ENCODE peak calls at places on chromosomes 2 and 18, in four cellular contexts. One of them, this sample, is unnamed.

GRCh38 chr18:32138332-32138731 is 46.7 kb downstream of the RNF138 start:
- DNase-seq in aorta: no peak
- DNase-seq in GM23248: no peak
- DNase-seq in adrenal gland: no peak
- DNase-seq in this sample: no peak

GRCh38 chr2:37650548-37651101 is 20.8 kb downstream of the CDC42EP3 start:
- DNase-seq in GM23248: no peak
- DNase-seq in adrenal gland: no peak
- DNase-seq in aorta: no peak
- DNase-seq in this sample: no peak

GRCh38 chr18:52953435-52953834 is 613.4 kb downstream of the DCC start:
- DNase-seq in GM23248: no peak
- DNase-seq in adrenal gland: no peak
- DNase-seq in aorta: no peak
- DNase-seq in this sample: no peak

GRCh38 chr2:145416640-145417039 is 896.7 kb upstream of the ZEB2 start:
- DNase-seq in adrenal gland: no peak
- DNase-seq in GM23248: no peak
- DNase-seq in aorta: no peak
- DNase-seq in this sample: no peak

GRCh38 chr2:54518430-54518829 is 62.3 kb downstream of the SPTBN1 start:
- DNase-seq in GM23248: no peak
- DNase-seq in aorta: no peak
- DNase-seq in adrenal gland: no peak
- DNase-seq in this sample: no peak

GRCh38 chr2:113085542-113085941 is 17.8 kb downstream of the IL1F10 start:
- DNase-seq in GM23248: no peak
- DNase-seq in aorta: no peak
- DNase-seq in adrenal gland: no peak
- DNase-seq in this sample: no peak

GRCh38 chr2:189213226-189213625 is 33.7 kb upstream of the COL5A2 start:
- DNase-seq in adrenal gland: no peak
- DNase-seq in GM23248: peak; percentile 34
- DNase-seq in aorta: no peak
- DNase-seq in this sample: no peak

GRCh38 chr2:174830561-174830960 is 66.3 kb upstream of the CHRNA1 start:
- DNase-seq in GM23248: no peak
- DNase-seq in adrenal gland: no peak
- DNase-seq in aorta: no peak
- DNase-seq in this sample: no peak

GRCh38 chr18:49360582-49360981 is 99.9 kb downstream of the DYM start:
- DNase-seq in GM23248: no peak
- DNase-seq in aorta: no peak
- DNase-seq in adrenal gland: no peak
- DNase-seq in this sample: no peak

GRCh38 chr2:176383100-176383499 is 113.9 kb downstream of the MTX2 start:
- DNase-seq in adrenal gland: no peak
- DNase-seq in aorta: no peak
- DNase-seq in GM23248: no peak
- DNase-seq in this sample: no peak

GRCh38 chr2:153133716-153134115 is 344.8 kb downstream of the RPRM start:
- DNase-seq in aorta: no peak
- DNase-seq in adrenal gland: no peak
- DNase-seq in GM23248: no peak
- DNase-seq in this sample: no peak
- H3K27ac ChIP-seq in aorta: no peak overlapping the region
- H3K27ac ChIP-seq in adrenal gland: no peak overlapping the region
- H3K27ac ChIP-seq in GM23248: no peak overlapping the region
- H3K27ac ChIP-seq in this sample: no peak overlapping the region

DNA sequence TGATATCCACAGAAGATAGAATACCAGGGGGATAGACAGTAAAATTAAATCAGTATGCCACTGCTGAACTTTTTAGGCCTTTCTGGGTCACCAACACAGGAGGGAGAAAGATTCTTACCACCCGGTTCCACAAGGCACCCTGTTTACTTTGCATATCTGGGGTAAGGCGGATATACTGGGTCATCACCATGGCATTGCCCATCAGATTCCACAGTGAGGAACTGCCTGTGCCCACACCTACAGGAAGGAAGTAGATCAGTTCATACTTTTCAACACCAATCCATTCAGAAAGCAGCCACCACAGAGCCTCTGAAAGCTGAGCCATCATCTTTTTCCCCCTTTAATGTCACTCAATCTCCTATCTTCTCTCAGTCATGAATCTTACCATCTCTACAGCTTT is 2.0 kb downstream of the LMAN2L start:
- DNase-seq in GM23248: no peak
- DNase-seq in aorta: no peak
- DNase-seq in adrenal gland: no peak
- DNase-seq in this sample: peak; percentile 50
- H3K4me3 ChIP-seq in GM23248: no peak overlapping the region
- H3K4me3 ChIP-seq in aorta: no peak overlapping the region
- H3K4me3 ChIP-seq in adrenal gland: no peak overlapping the region
- H3K4me3 ChIP-seq in this sample: no peak overlapping the region

GRCh38 chr2:96866986-96867755 is 2.7 kb downstream of the SEMA4C start:
- DNase-seq in GM23248: no peak
- DNase-seq in aorta: no peak
- DNase-seq in adrenal gland: no peak
- DNase-seq in this sample: no peak
- H3K4me1 ChIP-seq in GM23248: peaks cover 5% of the 10 kb centered on the region
- H3K4me1 ChIP-seq in aorta: no peaks in the 10 kb centered on the region
- H3K4me1 ChIP-seq in adrenal gland: peaks cover 11% of the 10 kb centered on the region
- H3K4me1 ChIP-seq in this sample: peaks cover 33% of the 10 kb centered on the region

GRCh38 chr2:28568533-28568932 is 72.7 kb downstream of the PLB1 start:
- DNase-seq in GM23248: peak; percentile 22
- DNase-seq in aorta: no peak
- DNase-seq in adrenal gland: no peak
- DNase-seq in this sample: no peak

GRCh38 chr2:28567076-28567471 is 71.2 kb downstream of the PLB1 start:
- DNase-seq in aorta: no peak
- DNase-seq in GM23248: no peak
- DNase-seq in adrenal gland: no peak
- DNase-seq in this sample: no peak

GRCh38 chr2:28565720-28566295 is 69.9 kb downstream of the PLB1 start:
- DNase-seq in aorta: no peak
- DNase-seq in adrenal gland: no peak
- DNase-seq in GM23248: no peak
- DNase-seq in this sample: no peak

GRCh38 chr2:28565033-28565432 is 69.2 kb downstream of the PLB1 start:
- DNase-seq in GM23248: no peak
- DNase-seq in aorta: no peak
- DNase-seq in adrenal gland: no peak
- DNase-seq in this sample: no peak

DNA sequence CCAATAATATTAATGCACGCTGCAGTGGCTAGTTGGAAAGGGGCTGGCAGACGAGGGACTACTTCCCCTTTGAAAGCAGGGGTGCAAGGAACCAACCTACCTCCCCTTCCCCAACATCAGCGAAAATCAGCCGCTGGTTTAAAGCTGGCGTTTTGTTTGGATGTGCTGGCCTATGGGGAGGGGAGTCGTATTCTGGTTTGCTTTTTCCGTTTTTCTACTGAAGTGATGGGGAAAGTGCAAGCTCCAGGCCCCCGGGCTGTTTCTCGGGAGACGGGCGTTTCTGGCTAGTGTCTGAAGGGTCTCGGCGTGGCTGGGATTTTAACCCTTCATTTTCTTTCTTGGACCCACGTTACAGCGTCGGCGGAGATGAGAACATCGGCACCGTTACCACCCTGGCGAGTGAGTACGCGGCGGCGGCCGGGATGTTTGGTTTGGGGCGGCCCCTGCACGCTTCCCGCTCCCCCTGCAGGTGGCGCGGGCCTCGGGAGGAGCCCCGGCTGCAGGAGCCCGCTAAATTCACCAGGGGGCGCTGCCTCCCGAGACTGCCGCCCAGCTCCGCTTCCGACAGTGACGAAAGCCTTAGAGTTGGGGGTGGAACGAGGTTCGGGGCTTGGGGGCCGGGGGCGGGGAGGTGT is 70.7 kb downstream of the PLB1 start:
- DNase-seq in GM23248: peak; percentile 92
- DNase-seq in adrenal gland: peak; percentile 86
- DNase-seq in aorta: peak; percentile 89
- DNase-seq in this sample: peak; percentile 84
- H3K27ac ChIP-seq in GM23248: peak overlapping the region; percentile 35
- H3K27ac ChIP-seq in adrenal gland: peak overlapping the region; percentile 71
- H3K27ac ChIP-seq in aorta: no peak overlapping the region
- H3K27ac ChIP-seq in this sample: peak overlapping the region; percentile 49

GRCh38 chr2:3535467-3535793 is 16.1 kb upstream of the ADI1 start:
- DNase-seq in GM23248: no peak
- DNase-seq in aorta: no peak
- DNase-seq in adrenal gland: no peak
- DNase-seq in this sample: no peak
- H3K4me3 ChIP-seq in GM23248: peak overlapping the region; percentile 69
- H3K4me3 ChIP-seq in aorta: no peak overlapping the region
- H3K4me3 ChIP-seq in adrenal gland: no peak overlapping the region
- H3K4me3 ChIP-seq in this sample: no peak overlapping the region

GRCh38 chr2:201116959-201117734 is 1.2 kb downstream of the CFLAR start:
- DNase-seq in adrenal gland: peak; percentile 63
- DNase-seq in aorta: peak; percentile 80
- DNase-seq in GM23248: peak; percentile 90
- DNase-seq in this sample: peak; percentile 74

GRCh38 chr2:201120500-201120899 is 4.5 kb downstream of the CFLAR start:
- DNase-seq in GM23248: no peak
- DNase-seq in aorta: no peak
- DNase-seq in adrenal gland: no peak
- DNase-seq in this sample: no peak

GRCh38 chr2:201116115-201116958 is at the start of gene CFLAR:
- DNase-seq in aorta: peak; percentile 85
- DNase-seq in GM23248: peak; percentile 87
- DNase-seq in adrenal gland: peak; percentile 76
- DNase-seq in this sample: peak; percentile 80

GRCh38 chr2:201118121-201118956 is 2.4 kb downstream of the CFLAR start:
- DNase-seq in aorta: peak; percentile 94
- DNase-seq in adrenal gland: peak; percentile 90
- DNase-seq in GM23248: peak; percentile 91
- DNase-seq in this sample: peak; percentile 82

GRCh38 chr2:201118957-201119848 is 3.2 kb downstream of the CFLAR start:
- DNase-seq in adrenal gland: no peak
- DNase-seq in GM23248: peak; percentile 66
- DNase-seq in aorta: no peak
- DNase-seq in this sample: peak; percentile 24
- H3K4me1 ChIP-seq in adrenal gland: peaks cover 33% of the 10 kb centered on the region
- H3K4me1 ChIP-seq in GM23248: peaks cover 57% of the 10 kb centered on the region
- H3K4me1 ChIP-seq in aorta: peaks cover 2% of the 10 kb centered on the region
- H3K4me1 ChIP-seq in this sample: peaks cover 56% of the 10 kb centered on the region

GRCh38 chr18:156514-157230 is 1.7 kb upstream of the USP14 start:
- DNase-seq in adrenal gland: no peak
- DNase-seq in aorta: no peak
- DNase-seq in GM23248: no peak
- DNase-seq in this sample: no peak
- H3K27ac ChIP-seq in adrenal gland: no peak overlapping the region
- H3K27ac ChIP-seq in aorta: no peak overlapping the region
- H3K27ac ChIP-seq in GM23248: no peak overlapping the region
- H3K27ac ChIP-seq in this sample: no peak overlapping the region

GRCh38 chr2:74553892-74554820 is at the start of the genes DOK1 and LOXL3:
- DNase-seq in GM23248: peak; percentile 92
- DNase-seq in adrenal gland: peak; percentile 89
- DNase-seq in aorta: peak; percentile 95
- DNase-seq in this sample: peak; percentile 82

GRCh38 chr2:74555610-74556103 is 1.1 kb downstream of the DOK1 start:
- DNase-seq in GM23248: no peak
- DNase-seq in aorta: peak; percentile 62
- DNase-seq in adrenal gland: no peak
- DNase-seq in this sample: no peak

GRCh38 chr2:74556159-74556558 is 1.6 kb downstream of the DOK1 start:
- DNase-seq in adrenal gland: no peak
- DNase-seq in GM23248: no peak
- DNase-seq in aorta: no peak
- DNase-seq in this sample: no peak

GRCh38 chr2:74552914-74553811 is 579 bp downstream of the LOXL3 start:
- DNase-seq in aorta: peak; percentile 61
- DNase-seq in adrenal gland: peak; percentile 55
- DNase-seq in GM23248: peak; percentile 63
- DNase-seq in this sample: no peak

GRCh38 chr2:74554821-74555531 is 456 bp downstream of the DOK1 start:
- DNase-seq in aorta: peak; percentile 74
- DNase-seq in GM23248: peak; percentile 67
- DNase-seq in adrenal gland: peak; percentile 50
- DNase-seq in this sample: peak; percentile 32
- H3K4me3 ChIP-seq in aorta: peak overlapping the region; percentile 39
- H3K4me3 ChIP-seq in GM23248: peak overlapping the region; percentile 97
- H3K4me3 ChIP-seq in adrenal gland: peak overlapping the region; percentile 98
- H3K4me3 ChIP-seq in this sample: peak overlapping the region; percentile 84

DNA sequence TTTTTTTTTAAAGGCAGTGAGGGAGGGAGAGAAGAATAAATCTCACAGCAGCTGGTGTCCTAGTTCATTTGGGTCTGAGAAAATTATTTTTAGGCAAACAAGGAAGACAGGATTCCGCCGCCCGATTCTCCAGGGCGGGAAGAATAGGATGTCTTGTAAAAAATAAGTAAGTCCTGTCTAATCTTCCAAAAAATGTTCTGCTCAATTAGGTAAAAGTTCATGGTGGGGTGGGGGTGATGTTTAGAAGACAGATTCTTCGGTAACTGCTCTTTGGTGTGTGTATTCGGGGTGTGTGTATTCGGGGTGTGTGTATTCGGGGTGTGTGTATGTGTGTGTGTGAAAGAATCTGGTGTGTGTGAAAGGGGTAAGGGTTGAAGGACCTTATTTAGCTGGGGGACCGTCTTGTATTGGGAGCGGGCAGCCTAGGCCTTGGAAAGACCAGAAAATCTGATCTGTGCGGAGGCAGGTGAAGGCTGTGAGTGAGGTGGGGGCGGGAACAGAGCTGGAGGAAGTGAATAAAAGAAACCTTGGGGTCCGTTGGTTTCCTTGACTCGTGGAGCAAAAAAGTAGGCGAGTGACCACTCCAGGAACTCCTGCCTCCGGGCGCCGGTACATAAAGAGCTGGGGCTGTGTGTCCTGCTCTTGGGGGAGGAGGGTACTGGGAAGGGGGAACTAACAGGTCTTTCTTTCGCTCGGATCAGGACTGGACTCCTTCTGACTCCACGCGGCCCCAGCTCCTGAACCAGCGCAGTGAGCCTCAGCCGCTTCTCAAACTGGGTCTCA is 4.4 kb upstream of the PAX3 start:
- DNase-seq in GM23248: no peak
- DNase-seq in adrenal gland: no peak
- DNase-seq in aorta: no peak
- DNase-seq in this sample: no peak
- H3K4me1 ChIP-seq in GM23248: no peaks in the 10 kb centered on the region
- H3K4me1 ChIP-seq in adrenal gland: peaks cover 15% of the 10 kb centered on the region
- H3K4me1 ChIP-seq in aorta: no peaks in the 10 kb centered on the region
- H3K4me1 ChIP-seq in this sample: peaks cover 35% of the 10 kb centered on the region

DNA sequence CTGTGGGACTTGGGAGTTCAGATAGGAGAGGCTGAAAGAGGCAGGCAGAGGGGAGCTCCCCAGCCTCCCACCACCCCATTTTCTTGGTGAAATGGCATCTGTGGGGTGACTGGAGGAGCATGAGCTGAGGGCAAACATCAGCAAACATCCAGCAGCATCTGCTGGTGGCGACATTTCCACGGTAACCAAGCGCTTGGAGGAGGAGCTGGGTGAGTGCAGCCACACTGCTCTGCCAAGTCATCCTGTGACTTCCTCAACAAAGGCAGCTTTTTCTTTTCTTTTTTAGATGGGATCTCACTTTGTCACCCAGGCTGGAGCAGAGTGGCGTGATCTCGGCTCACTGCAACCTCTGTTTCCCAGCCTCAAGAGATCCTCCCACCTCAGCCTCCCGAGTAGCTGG is 5.6 kb downstream of the TXNL4A start:
- DNase-seq in adrenal gland: no peak
- DNase-seq in aorta: no peak
- DNase-seq in GM23248: peak; percentile 31
- DNase-seq in this sample: no peak
- H3K27ac ChIP-seq in adrenal gland: no peak overlapping the region
- H3K27ac ChIP-seq in aorta: no peak overlapping the region
- H3K27ac ChIP-seq in GM23248: no peak overlapping the region
- H3K27ac ChIP-seq in this sample: no peak overlapping the region

This sample was measured in CD4-positive, alpha-beta memory T cell.